ENCODE peak calls at places on chromosomes 12 and 14, in five cellular contexts. K is BE2C, S is heart right ventricle, R is psoas muscle, C is ovary. I is an unnamed sample.

GRCh38 chr12:41008472-41008871 is 179.6 kb upstream of the PDZRN4 start:
- DNase-seq in K (no peak), S (no peak), R (no peak), C (no peak), I (no peak)

GRCh38 chr14:39266589-39266870 is 32.8 kb downstream of the MIA2 start:
- DNase-seq in K (no peak), S (no peak), R (peak; percentile 85), C (peak; percentile 55), I (no peak)

GRCh38 chr14:79924583-79924982 is 286.7 kb downstream of the DIO2 start:
- DNase-seq in K (no peak), S (no peak), R (no peak), C (no peak), I (no peak)

GRCh38 chr12:92108651-92109050 is 37.0 kb downstream of the BTG1 start:
- DNase-seq in K (peak; percentile 26), S (peak; percentile 15), R (no peak), C (peak; percentile 69), I (no peak)

GRCh38 chr12:81078469-81079196 is 754 bp downstream of the ACSS3 start:
- DNase-seq in K (no peak), S (peak; percentile 45), R (no peak), C (peak; percentile 73), I (no peak)

GRCh38 chr12:53097564-53098353 is at the start of gene IGFBP6:
- DNase-seq in K (peak; percentile 77), S (peak; percentile 62), R (peak; percentile 82), C (peak; percentile 67), I (peak; percentile 83)

GRCh38 chr12:51980051-51980808 is 26.5 kb upstream of the TAMALIN start:
- DNase-seq in K (peak; percentile 64), S (peak; percentile 60), R (peak; percentile 74), C (peak; percentile 69), I (peak; percentile 75)

GRCh38 chr12:86367137-86367536 is 110.9 kb upstream of the MGAT4C start:
- DNase-seq in K (no peak), S (no peak), R (no peak), C (no peak), I (no peak)

GRCh38 chr12:90826031-90826430 is 128.9 kb downstream of the CCER1 start:
- DNase-seq in K (no peak), S (no peak), R (no peak), C (no peak), I (no peak)

GRCh38 chr14:73712540-73713141 is 1.5 kb downstream of the PNMA1 start:
- DNase-seq in K (peak; percentile 46), S (no peak), R (no peak), C (no peak), I (no peak)

GRCh38 chr14:59103396-59103795 is 85.1 kb upstream of the DAAM1 start:
- DNase-seq in K (no peak), S (no peak), R (no peak), C (no peak), I (no peak)

GRCh38 chr14:69620211-69620611 is 8.8 kb downstream of the SUSD6 start:
- DNase-seq in K (no peak), S (no peak), R (no peak), C (no peak), I (no peak)
- H3K4me1 ChIP-seq in K (peaks cover 12% of the 10 kb centered on the region), S (peaks cover 100% of the 10 kb centered on the region), R (peaks cover 84% of the 10 kb centered on the region), C (peaks cover 27% of the 10 kb centered on the region), I (peaks cover 92% of the 10 kb centered on the region)

DNA sequence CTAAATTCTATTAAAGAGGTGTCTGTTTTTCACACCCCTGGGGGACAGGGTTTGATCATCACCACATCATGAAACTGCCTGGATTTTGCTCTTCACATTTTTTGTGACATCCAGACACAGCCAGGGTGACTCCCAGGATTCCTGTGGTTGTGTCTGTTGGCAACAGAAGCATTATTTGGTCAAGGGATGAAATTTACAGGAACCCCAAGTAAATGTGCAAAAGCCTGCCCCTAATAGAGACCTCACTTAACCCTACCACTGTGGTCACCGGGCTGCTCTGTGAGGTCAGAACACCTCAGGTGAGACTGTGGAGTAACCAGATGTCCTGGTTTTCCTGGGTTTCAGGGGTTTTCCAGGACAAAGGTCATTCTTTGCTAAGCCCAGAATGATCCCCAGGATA is 103.8 kb downstream of the DAD1 start:
- DNase-seq in K (no peak), S (no peak), R (no peak), C (no peak), I (no peak)
- H3K4me1 ChIP-seq in K (peaks cover 62% of the 10 kb centered on the region), S (peaks cover 70% of the 10 kb centered on the region), R (peaks cover 6% of the 10 kb centered on the region), C (peaks cover 6% of the 10 kb centered on the region), I (no peaks in the 10 kb centered on the region)

DNA sequence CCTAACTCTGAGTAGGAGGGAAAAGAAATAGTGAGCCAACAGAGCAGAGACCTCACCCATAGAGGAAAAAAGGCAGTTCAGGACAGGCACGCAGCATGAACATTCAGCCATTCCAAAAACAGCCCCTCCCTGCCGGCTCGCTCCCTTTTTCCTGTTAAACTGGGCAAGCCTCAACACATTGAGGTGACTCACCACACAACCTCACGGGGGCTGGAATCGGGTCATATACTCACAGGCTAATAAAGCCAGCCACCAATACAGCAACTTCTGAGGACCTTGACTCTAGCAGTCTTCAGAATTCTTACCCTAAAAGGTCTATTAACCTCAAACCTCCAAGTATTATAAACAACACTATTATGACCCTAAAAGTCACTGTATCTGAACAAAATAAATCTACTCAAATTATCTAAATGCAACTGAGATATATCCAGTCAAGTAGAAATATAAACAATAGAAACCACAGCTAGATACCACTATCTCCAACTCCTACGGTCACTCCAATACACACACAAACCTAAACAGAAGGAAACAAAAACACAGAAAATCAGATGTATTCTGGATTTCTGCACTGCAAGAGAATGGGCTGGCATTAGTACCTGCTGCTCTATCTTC is 6.3 kb downstream of the YBX3 start:
- DNase-seq in K (no peak), S (peak; percentile 88), R (peak; percentile 91), C (peak; percentile 88), I (no peak)
- H3K4me1 ChIP-seq in K (no peaks in the 10 kb centered on the region), S (peaks cover 63% of the 10 kb centered on the region), R (peaks cover 39% of the 10 kb centered on the region), C (peaks cover 12% of the 10 kb centered on the region), I (peaks cover 53% of the 10 kb centered on the region)

GRCh38 chr12:56530390-56531055 is 8.9 kb downstream of the RBMS2 start:
- DNase-seq in K (no peak), S (no peak), R (no peak), C (no peak), I (no peak)

GRCh38 chr12:56528836-56529235 is 7.2 kb downstream of the RBMS2 start:
- DNase-seq in K (no peak), S (no peak), R (no peak), C (no peak), I (no peak)

GRCh38 chr12:56529656-56530055 is 8.0 kb downstream of the RBMS2 start:
- DNase-seq in K (no peak), S (no peak), R (no peak), C (no peak), I (no peak)
- H3K4me1 ChIP-seq in K (no peaks in the 10 kb centered on the region), S (peaks cover 28% of the 10 kb centered on the region), R (no peaks in the 10 kb centered on the region), C (peaks cover 6% of the 10 kb centered on the region), I (peaks cover 68% of the 10 kb centered on the region)

GRCh38 chr12:102690267-102690666 is 209.9 kb upstream of the IGF1 start:
- DNase-seq in K (no peak), S (no peak), R (no peak), C (no peak), I (no peak)
- H3K4me1 ChIP-seq in K (no peaks in the 10 kb centered on the region), S (no peaks in the 10 kb centered on the region), R (no peaks in the 10 kb centered on the region), C (no peaks in the 10 kb centered on the region), I (no peaks in the 10 kb centered on the region)

DNA sequence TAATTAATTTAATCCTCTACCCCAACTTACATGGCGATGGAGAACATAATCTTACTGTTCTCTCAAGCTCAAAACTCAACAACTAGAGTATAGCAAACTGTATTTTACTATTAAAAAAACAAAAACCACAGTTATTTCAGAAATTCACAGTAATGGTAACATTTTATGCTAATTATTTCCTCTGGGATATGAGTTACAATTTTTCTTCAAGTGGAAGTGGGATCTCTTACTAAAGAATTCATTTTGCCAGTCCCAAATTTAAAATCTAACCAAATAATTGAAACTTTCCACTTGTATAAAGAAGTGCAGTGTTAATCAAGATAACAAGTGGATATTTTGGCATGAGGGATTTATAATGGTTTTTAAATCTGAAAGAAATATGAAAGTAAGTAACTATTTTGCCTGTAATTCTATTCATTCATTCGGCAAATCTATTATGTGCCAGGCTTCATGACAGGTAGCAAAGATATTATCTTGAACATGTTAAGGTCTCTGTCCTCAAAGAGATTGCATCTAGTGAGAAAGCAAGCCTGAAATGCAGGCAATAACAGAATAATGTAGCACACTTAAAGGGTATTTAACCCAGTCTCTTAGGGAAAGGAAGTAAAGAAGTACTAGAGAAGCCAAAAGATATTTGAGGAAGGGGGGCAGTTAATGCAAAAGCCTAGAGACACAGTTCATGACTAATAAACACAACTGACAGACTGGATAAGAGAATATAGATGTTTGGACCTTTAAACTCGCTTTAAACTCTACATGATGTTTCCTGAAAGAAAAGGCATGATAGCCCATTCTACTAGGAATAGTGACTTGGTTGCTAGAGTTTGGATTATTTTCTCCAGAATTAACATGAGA is 44.0 kb downstream of the TAOK3 start:
- DNase-seq in K (no peak), S (no peak), R (no peak), C (no peak), I (no peak)
- H3K4me1 ChIP-seq in K (peaks cover 9% of the 10 kb centered on the region), S (peaks cover 61% of the 10 kb centered on the region), R (peaks cover 18% of the 10 kb centered on the region), C (peaks cover 1% of the 10 kb centered on the region), I (peaks cover 38% of the 10 kb centered on the region)

GRCh38 chr12:109722753-109723109 is 9.1 kb downstream of the FAM222A start:
- DNase-seq in K (no peak), S (no peak), R (no peak), C (no peak), I (no peak)
- H3K4me1 ChIP-seq in K (peaks cover 59% of the 10 kb centered on the region), S (peaks cover 19% of the 10 kb centered on the region), R (peaks cover 61% of the 10 kb centered on the region), C (peaks cover 14% of the 10 kb centered on the region), I (no peaks in the 10 kb centered on the region)

GRCh38 chr14:61532818-61533217 is 162.5 kb upstream of the HIF1A start:
- DNase-seq in K (no peak), S (no peak), R (no peak), C (no peak), I (no peak)

GRCh38 chr14:61530296-61530695 is 165.0 kb upstream of the HIF1A start:
- DNase-seq in K (no peak), S (no peak), R (no peak), C (no peak), I (no peak)

GRCh38 chr14:61531741-61532505 is 163.4 kb upstream of the HIF1A start:
- DNase-seq in K (no peak), S (no peak), R (no peak), C (no peak), I (no peak)

GRCh38 chr14:61528591-61529021 is 166.7 kb upstream of the HIF1A start:
- DNase-seq in K (no peak), S (no peak), R (no peak), C (no peak), I (no peak)

GRCh38 chr14:61530896-61531295 is 164.4 kb upstream of the HIF1A start:
- DNase-seq in K (no peak), S (no peak), R (no peak), C (no peak), I (no peak)
- H3K4me1 ChIP-seq in K (peaks cover 29% of the 10 kb centered on the region), S (peaks cover 71% of the 10 kb centered on the region), R (peaks cover 13% of the 10 kb centered on the region), C (peaks cover 13% of the 10 kb centered on the region), I (peaks cover 49% of the 10 kb centered on the region)

GRCh38 chr14:55450539-55450938 is 10.1 kb upstream of the TBPL2 start:
- DNase-seq in K (no peak), S (no peak), R (no peak), C (no peak), I (no peak)

GRCh38 chr14:55450987-55451386 is 10.6 kb upstream of the TBPL2 start:
- DNase-seq in K (no peak), S (no peak), R (no peak), C (no peak), I (no peak)

GRCh38 chr14:55451398-55451797 is 11.0 kb upstream of the TBPL2 start:
- DNase-seq in K (no peak), S (no peak), R (no peak), C (no peak), I (no peak)

GRCh38 chr14:55449116-55449515 is 8.7 kb upstream of the TBPL2 start:
- DNase-seq in K (no peak), S (no peak), R (no peak), C (no peak), I (no peak)

GRCh38 chr14:55450124-55450523 is 9.7 kb upstream of the TBPL2 start:
- DNase-seq in K (no peak), S (no peak), R (no peak), C (no peak), I (no peak)
- H3K4me1 ChIP-seq in K (peaks cover 21% of the 10 kb centered on the region), S (peaks cover 60% of the 10 kb centered on the region), R (no peaks in the 10 kb centered on the region), C (peaks cover 7% of the 10 kb centered on the region), I (peaks cover 11% of the 10 kb centered on the region)

I was measured in upper lobe of right lung.